ENCODE peak calls at places on chromosomes 7 and 10, in seven cellular contexts. I is mucosa of descending colon, Y is AG10803, G is lung, W is Calu3, N is heart right ventricle, E is prostate gland. D is an unnamed sample.

GRCh38 chr7:7911756-7912155 is 56.8 kb upstream of the GLCCI1 start:
- DNase-seq in N (no peak), G (no peak), W (peak; percentile 21), I (no peak), E (no peak), Y (no peak), D (no peak)

GRCh38 chr10:62072901-62073300 is 171.4 kb downstream of the ARID5B start:
- DNase-seq in Y (peak; percentile 68), W (no peak), N (no peak), E (no peak), G (no peak), I (no peak), D (no peak)

GRCh38 chr10:23310443-23310842 is 34.2 kb downstream of the C10orf67 start:
- DNase-seq in N (peak; percentile 10), E (no peak), Y (peak; percentile 60), I (no peak), W (no peak), G (no peak), D (no peak)

GRCh38 chr7:41758321-41758720 is 55.4 kb upstream of the INHBA start:
- DNase-seq in E (no peak), N (no peak), G (no peak), W (no peak), Y (no peak), I (no peak), D (no peak)

GRCh38 chr7:98862716-98863420 is 6.9 kb downstream of the TMEM130 start:
- DNase-seq in G (no peak), Y (no peak), E (no peak), N (no peak), I (no peak), W (no peak), D (no peak)

GRCh38 chr7:117871778-117872538 is 1.3 kb downstream of the CTTNBP2 start:
- DNase-seq in N (no peak), W (peak; percentile 4), G (no peak), I (peak; percentile 15), E (no peak), Y (no peak), D (no peak)

GRCh38 chr7:8190121-8190895 is 71.7 kb downstream of the ICA1 start:
- DNase-seq in E (peak; percentile 42), I (peak; percentile 81), W (peak; percentile 62), G (no peak), N (peak; percentile 53), Y (peak; percentile 47), D (no peak)

GRCh38 chr10:119031496-119032059 is 2.1 kb downstream of the NANOS1 start:
- DNase-seq in Y (no peak), W (no peak), G (no peak), N (no peak), E (no peak), I (no peak), D (peak; percentile 4)

GRCh38 chr7:139748373-139748765 is 29.4 kb downstream of the HIPK2 start:
- DNase-seq in I (no peak), W (no peak), N (no peak), Y (no peak), E (no peak), G (no peak), D (no peak)

GRCh38 chr10:95756796-95757657 is 1.1 kb downstream of the ENTPD1 start:
- DNase-seq in G (no peak), I (no peak), E (no peak), N (no peak), Y (no peak), W (no peak), D (no peak)

GRCh38 chr10:19663344-19663743 is 152.9 kb upstream of the PLXDC2 start:
- DNase-seq in N (no peak), G (no peak), Y (no peak), I (no peak), W (no peak), E (no peak), D (no peak)
- TF ChIP-seq CTCF in N (no peak), G (no peak), Y (no peak), I (no peak), W (no peak), E (no peak), D (no peak)

DNA sequence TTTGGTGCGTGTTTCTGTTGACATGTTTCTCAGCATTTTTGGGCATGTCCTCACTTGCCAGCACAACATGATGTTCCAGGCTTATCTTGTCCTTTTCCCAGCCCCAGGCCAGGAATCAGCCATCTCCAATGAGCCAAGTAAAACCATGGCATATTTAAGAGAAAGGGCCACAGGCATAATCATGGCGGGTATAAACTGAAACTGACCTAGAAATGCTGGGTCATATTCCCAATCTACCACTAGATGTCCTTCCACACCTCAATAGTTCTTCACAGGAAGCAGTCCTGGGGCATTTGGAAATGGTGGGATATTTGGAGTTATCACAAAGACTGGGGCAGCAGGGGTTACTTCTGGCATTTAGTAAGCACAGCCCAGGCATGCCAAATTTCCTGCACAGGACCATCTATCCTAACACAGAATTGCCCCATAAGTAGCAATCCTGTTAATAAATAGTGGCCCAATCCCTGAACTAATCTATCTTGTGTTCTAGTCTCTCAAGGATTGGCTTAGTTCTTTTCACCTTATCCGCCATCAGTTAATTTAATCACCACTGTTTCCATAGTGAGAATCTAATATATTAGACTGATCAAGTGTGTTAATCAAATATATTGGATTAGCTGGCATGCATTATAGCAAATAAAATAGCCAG is 101.6 kb downstream of the NPSR1 start:
- DNase-seq in E (no peak), G (no peak), Y (peak; percentile 46), W (peak; percentile 53), I (peak; percentile 14), N (no peak), D (no peak)
- TF ChIP-seq CTCF in E (peak; percentile 30), G (no peak), Y (peak; percentile 78), W (peak; percentile 82), I (peak; percentile 39), N (peak; percentile 25), D (peak; percentile 63)

GRCh38 chr10:99280472-99280871 is 44.8 kb upstream of the HPSE2 start:
- DNase-seq in E (no peak), W (no peak), G (no peak), I (no peak), N (no peak), Y (no peak), D (no peak)

GRCh38 chr10:99279626-99280111 is 44.0 kb upstream of the HPSE2 start:
- DNase-seq in W (no peak), I (no peak), G (no peak), Y (peak; percentile 86), N (no peak), E (no peak), D (no peak)

DNA sequence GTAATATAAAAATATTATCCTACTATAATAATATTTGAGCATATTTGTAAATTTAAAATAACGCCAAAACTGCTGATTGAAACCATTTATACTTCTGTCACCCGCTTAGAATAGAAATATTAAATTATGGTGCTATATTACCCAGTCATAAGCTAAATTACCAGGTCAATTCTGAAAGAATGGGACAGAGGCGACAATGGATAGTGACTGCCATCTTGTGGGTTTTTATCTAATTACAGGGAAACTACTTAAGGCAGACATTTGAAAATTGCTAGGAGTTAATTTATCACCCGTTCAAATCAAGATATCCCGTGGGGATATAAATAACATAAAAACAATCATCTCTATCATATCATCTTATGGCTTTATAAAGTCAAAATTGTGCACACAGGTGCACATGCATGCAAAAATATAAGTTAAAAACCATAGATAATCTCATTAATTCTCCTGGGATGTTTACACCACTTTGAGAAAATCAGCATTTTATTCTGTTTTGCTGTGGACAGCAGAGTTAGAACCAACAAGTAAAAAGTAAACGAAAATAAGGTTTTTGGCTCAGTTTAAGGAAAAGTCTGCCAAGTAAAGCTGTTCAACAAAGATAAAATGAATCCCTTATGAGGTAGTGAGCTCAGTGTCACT is 41.3 kb upstream of the HPSE2 start:
- DNase-seq in Y (no peak), W (no peak), I (no peak), G (no peak), E (no peak), N (no peak), D (no peak)
- TF ChIP-seq CTCF in Y (peak; percentile 35), W (no peak), I (no peak), G (no peak), E (no peak), N (no peak), D (no peak)

DNA sequence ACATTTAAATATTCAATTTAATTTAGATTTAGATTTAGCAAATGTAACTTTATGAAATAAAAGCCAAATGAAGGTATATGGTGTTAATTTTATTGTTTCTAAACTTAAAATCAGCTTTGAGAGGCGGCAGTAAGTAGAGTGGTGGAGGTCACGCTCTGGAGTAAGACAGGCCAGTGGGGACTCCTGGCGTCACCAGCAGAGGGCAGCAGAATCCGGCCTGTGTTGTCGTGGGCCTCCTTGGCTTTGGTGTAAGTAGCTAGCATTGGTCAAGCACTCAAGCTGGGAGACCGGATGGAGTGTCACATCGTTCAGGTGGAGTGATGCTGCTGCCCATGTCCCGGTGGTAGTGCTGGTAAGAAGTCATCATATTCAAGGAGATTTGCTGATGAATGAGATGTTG is 98.7 kb upstream of the DNAJB6 start:
- DNase-seq in E (no peak), G (no peak), N (no peak), W (peak; percentile 44), Y (no peak), I (no peak), D (no peak)
- TF ChIP-seq CTCF in E (no peak), G (no peak), N (no peak), W (peak; percentile 59), Y (no peak), I (no peak), D (peak; percentile 15)

GRCh38 chr10:3781458-3782098 is 3.4 kb downstream of the KLF6 start:
- DNase-seq in G (no peak), N (peak; percentile 57), W (no peak), I (peak; percentile 55), E (no peak), Y (peak; percentile 84), D (no peak)
- TF ChIP-seq CTCF in G (no peak), N (peak; percentile 24), W (peak; percentile 27), I (no peak), E (no peak), Y (peak; percentile 64), D (peak; percentile 58)

GRCh38 chr10:132918264-132918616 is 24.1 kb downstream of the CFAP46 start:
- DNase-seq in G (no peak), I (no peak), W (no peak), E (no peak), N (no peak), Y (no peak), D (no peak)
- TF ChIP-seq CTCF in G (no peak), I (no peak), W (no peak), E (no peak), N (no peak), Y (no peak), D (no peak)

DNA sequence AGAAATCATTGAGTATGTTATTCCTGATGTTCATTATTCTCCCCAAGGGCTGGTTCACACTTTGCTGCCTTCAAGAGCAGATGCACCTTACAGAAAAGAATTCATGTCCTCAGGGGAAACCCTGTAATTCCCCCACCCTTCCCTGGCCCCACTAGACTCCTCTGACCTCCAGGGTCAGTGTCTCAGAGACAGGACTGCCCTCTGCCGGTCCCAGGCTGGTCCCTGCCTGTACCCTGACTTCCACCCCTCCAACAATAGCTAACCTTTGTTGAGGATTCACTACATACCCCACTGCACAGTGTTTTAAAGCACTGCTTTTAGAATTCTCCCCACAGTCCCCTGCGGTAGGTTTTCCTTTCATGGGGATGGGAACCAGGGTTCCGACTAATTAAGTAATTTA is 4.4 kb upstream of the SEPHS1 start:
- DNase-seq in I (no peak), E (no peak), W (no peak), G (no peak), N (no peak), Y (no peak), D (no peak)
- TF ChIP-seq CTCF in I (no peak), E (no peak), W (no peak), G (no peak), N (no peak), Y (peak; percentile 8), D (no peak)